ENCODE peak calls at places on chromosomes 4 and X, in ten cellular contexts. One of them, this sample, is unnamed.

GRCh38 chr4:16627999-16628398 is 270.4 kb downstream of the LDB2 start:
- DNase-seq in RCC 7860: no peak
- DNase-seq in astrocyte of the spinal cord: peak
- DNase-seq in CD4-positive, alpha-beta T cell: no peak
- DNase-seq in tibial artery: no peak
- DNase-seq in kidney tubule cell: peak
- DNase-seq in mesothelial cell of epicardium: no peak
- DNase-seq in T-helper 1 cell: no peak
- DNase-seq in HEK293T: no peak
- DNase-seq in T-helper 2 cell: no peak
- DNase-seq in this sample: no peak

GRCh38 chrX:41110801-41111625 is 25.8 kb downstream of the USP9X start:
- DNase-seq in RCC 7860: no peak
- DNase-seq in astrocyte of the spinal cord: no peak
- DNase-seq in CD4-positive, alpha-beta T cell: no peak
- DNase-seq in tibial artery: no peak
- DNase-seq in kidney tubule cell: no peak
- DNase-seq in mesothelial cell of epicardium: no peak
- DNase-seq in T-helper 1 cell: no peak
- DNase-seq in HEK293T: no peak
- DNase-seq in T-helper 2 cell: no peak
- DNase-seq in this sample: no peak

GRCh38 chr4:84971319-84971932 is 4.9 kb upstream of the WDFY3 start:
- DNase-seq in RCC 7860: peak
- DNase-seq in astrocyte of the spinal cord: peak
- DNase-seq in CD4-positive, alpha-beta T cell: no peak
- DNase-seq in tibial artery: no peak
- DNase-seq in kidney tubule cell: peak
- DNase-seq in mesothelial cell of epicardium: no peak
- DNase-seq in T-helper 1 cell: no peak
- DNase-seq in HEK293T: peak
- DNase-seq in T-helper 2 cell: no peak
- DNase-seq in this sample: no peak

GRCh38 chrX:81708506-81708905 is 506.6 kb downstream of the SH3BGRL start:
- DNase-seq in RCC 7860: peak
- DNase-seq in astrocyte of the spinal cord: no peak
- DNase-seq in CD4-positive, alpha-beta T cell: no peak
- DNase-seq in tibial artery: no peak
- DNase-seq in kidney tubule cell: no peak
- DNase-seq in mesothelial cell of epicardium: no peak
- DNase-seq in T-helper 1 cell: no peak
- DNase-seq in HEK293T: no peak
- DNase-seq in T-helper 2 cell: no peak
- DNase-seq in this sample: no peak

GRCh38 chr4:148052448-148052847 is 320.6 kb downstream of the ARHGAP10 start:
- DNase-seq in RCC 7860: no peak
- DNase-seq in astrocyte of the spinal cord: no peak
- DNase-seq in CD4-positive, alpha-beta T cell: peak
- DNase-seq in tibial artery: no peak
- DNase-seq in kidney tubule cell: no peak
- DNase-seq in mesothelial cell of epicardium: no peak
- DNase-seq in T-helper 1 cell: peak
- DNase-seq in HEK293T: no peak
- DNase-seq in T-helper 2 cell: peak
- DNase-seq in this sample: no peak

GRCh38 chr4:153501578-153501977 is 35.4 kb downstream of the TMEM131L start:
- DNase-seq in RCC 7860: no peak
- DNase-seq in astrocyte of the spinal cord: no peak
- DNase-seq in CD4-positive, alpha-beta T cell: no peak
- DNase-seq in tibial artery: no peak
- DNase-seq in kidney tubule cell: no peak
- DNase-seq in mesothelial cell of epicardium: no peak
- DNase-seq in T-helper 1 cell: no peak
- DNase-seq in HEK293T: no peak
- DNase-seq in T-helper 2 cell: no peak
- DNase-seq in this sample: no peak

GRCh38 chr4:173560896-173561295 is 30.9 kb upstream of the HAND2 start:
- DNase-seq in RCC 7860: no peak
- DNase-seq in astrocyte of the spinal cord: no peak
- DNase-seq in CD4-positive, alpha-beta T cell: no peak
- DNase-seq in tibial artery: no peak
- DNase-seq in kidney tubule cell: no peak
- DNase-seq in mesothelial cell of epicardium: no peak
- DNase-seq in T-helper 1 cell: no peak
- DNase-seq in HEK293T: no peak
- DNase-seq in T-helper 2 cell: no peak
- DNase-seq in this sample: no peak

GRCh38 chrX:150478496-150479492 is 89.6 kb upstream of the MTM1 start:
- DNase-seq in RCC 7860: no peak
- DNase-seq in astrocyte of the spinal cord: no peak
- DNase-seq in CD4-positive, alpha-beta T cell: no peak
- DNase-seq in tibial artery: no peak
- DNase-seq in kidney tubule cell: no peak
- DNase-seq in mesothelial cell of epicardium: no peak
- DNase-seq in T-helper 1 cell: no peak
- DNase-seq in HEK293T: no peak
- DNase-seq in T-helper 2 cell: no peak
- DNase-seq in this sample: no peak

GRCh38 chr4:106707776-106708603 is 328.1 kb downstream of the DKK2 start:
- DNase-seq in RCC 7860: no peak
- DNase-seq in astrocyte of the spinal cord: peak
- DNase-seq in CD4-positive, alpha-beta T cell: no peak
- DNase-seq in tibial artery: no peak
- DNase-seq in kidney tubule cell: peak
- DNase-seq in mesothelial cell of epicardium: no peak
- DNase-seq in T-helper 1 cell: no peak
- DNase-seq in HEK293T: no peak
- DNase-seq in T-helper 2 cell: no peak
- DNase-seq in this sample: no peak

GRCh38 chr4:1767058-1767769 is 25.9 kb upstream of the FGFR3 start:
- DNase-seq in RCC 7860: no peak
- DNase-seq in astrocyte of the spinal cord: no peak
- DNase-seq in CD4-positive, alpha-beta T cell: no peak
- DNase-seq in tibial artery: no peak
- DNase-seq in kidney tubule cell: no peak
- DNase-seq in mesothelial cell of epicardium: no peak
- DNase-seq in T-helper 1 cell: no peak
- DNase-seq in HEK293T: peak
- DNase-seq in T-helper 2 cell: no peak
- DNase-seq in this sample: peak

GRCh38 chr4:766559-767283 is 59.2 kb downstream of the CPLX1 start:
- DNase-seq in RCC 7860: no peak
- DNase-seq in astrocyte of the spinal cord: no peak
- DNase-seq in CD4-positive, alpha-beta T cell: no peak
- DNase-seq in tibial artery: no peak
- DNase-seq in kidney tubule cell: no peak
- DNase-seq in mesothelial cell of epicardium: no peak
- DNase-seq in T-helper 1 cell: no peak
- DNase-seq in HEK293T: no peak
- DNase-seq in T-helper 2 cell: no peak
- DNase-seq in this sample: no peak

GRCh38 chr4:72375050-72375736 is 193.8 kb downstream of the ADAMTS3 start:
- DNase-seq in RCC 7860: peak
- DNase-seq in astrocyte of the spinal cord: peak
- DNase-seq in CD4-positive, alpha-beta T cell: no peak
- DNase-seq in tibial artery: no peak
- DNase-seq in kidney tubule cell: peak
- DNase-seq in mesothelial cell of epicardium: no peak
- DNase-seq in T-helper 1 cell: no peak
- DNase-seq in HEK293T: no peak
- DNase-seq in T-helper 2 cell: no peak
- DNase-seq in this sample: no peak

GRCh38 chrX:139930923-139931645 is 1.8 kb downstream of the ATP11C start:
- DNase-seq in RCC 7860: peak
- DNase-seq in astrocyte of the spinal cord: no peak
- DNase-seq in CD4-positive, alpha-beta T cell: no peak
- DNase-seq in tibial artery: no peak
- DNase-seq in kidney tubule cell: peak
- DNase-seq in mesothelial cell of epicardium: no peak
- DNase-seq in T-helper 1 cell: no peak
- DNase-seq in HEK293T: peak
- DNase-seq in T-helper 2 cell: peak
- DNase-seq in this sample: no peak

GRCh38 chrX:150504399-150505186 is 63.8 kb upstream of the MTM1 start:
- DNase-seq in RCC 7860: no peak
- DNase-seq in astrocyte of the spinal cord: peak
- DNase-seq in CD4-positive, alpha-beta T cell: no peak
- DNase-seq in tibial artery: no peak
- DNase-seq in kidney tubule cell: peak
- DNase-seq in mesothelial cell of epicardium: no peak
- DNase-seq in T-helper 1 cell: no peak
- DNase-seq in HEK293T: no peak
- DNase-seq in T-helper 2 cell: no peak
- DNase-seq in this sample: no peak

GRCh38 chrX:16039834-16040233 is 83.5 kb upstream of the GRPR start:
- DNase-seq in RCC 7860: no peak
- DNase-seq in astrocyte of the spinal cord: no peak
- DNase-seq in CD4-positive, alpha-beta T cell: no peak
- DNase-seq in tibial artery: no peak
- DNase-seq in kidney tubule cell: no peak
- DNase-seq in mesothelial cell of epicardium: no peak
- DNase-seq in T-helper 1 cell: no peak
- DNase-seq in HEK293T: no peak
- DNase-seq in T-helper 2 cell: no peak
- DNase-seq in this sample: no peak

GRCh38 chr4:42151568-42152506 is 618 bp downstream of the BEND4 start:
- DNase-seq in RCC 7860: no peak
- DNase-seq in astrocyte of the spinal cord: no peak
- DNase-seq in CD4-positive, alpha-beta T cell: no peak
- DNase-seq in tibial artery: no peak
- DNase-seq in kidney tubule cell: no peak
- DNase-seq in mesothelial cell of epicardium: no peak
- DNase-seq in T-helper 1 cell: peak
- DNase-seq in HEK293T: peak
- DNase-seq in T-helper 2 cell: peak
- DNase-seq in this sample: peak

GRCh38 chr4:3486556-3487270 is 23.6 kb downstream of the DOK7 start:
- DNase-seq in RCC 7860: no peak
- DNase-seq in astrocyte of the spinal cord: no peak
- DNase-seq in CD4-positive, alpha-beta T cell: no peak
- DNase-seq in tibial artery: no peak
- DNase-seq in kidney tubule cell: no peak
- DNase-seq in mesothelial cell of epicardium: no peak
- DNase-seq in T-helper 1 cell: no peak
- DNase-seq in HEK293T: no peak
- DNase-seq in T-helper 2 cell: no peak
- DNase-seq in this sample: no peak

GRCh38 chr4:124265701-124266100 is 446.8 kb downstream of the ANKRD50 start:
- DNase-seq in RCC 7860: no peak
- DNase-seq in astrocyte of the spinal cord: peak
- DNase-seq in CD4-positive, alpha-beta T cell: no peak
- DNase-seq in tibial artery: no peak
- DNase-seq in kidney tubule cell: no peak
- DNase-seq in mesothelial cell of epicardium: no peak
- DNase-seq in T-helper 1 cell: no peak
- DNase-seq in HEK293T: no peak
- DNase-seq in T-helper 2 cell: no peak
- DNase-seq in this sample: no peak

GRCh38 chr4:83115000-83115399 is 471 bp upstream of the PLAC8 start:
- DNase-seq in RCC 7860: peak
- DNase-seq in astrocyte of the spinal cord: peak
- DNase-seq in CD4-positive, alpha-beta T cell: no peak
- DNase-seq in tibial artery: no peak
- DNase-seq in kidney tubule cell: peak
- DNase-seq in mesothelial cell of epicardium: no peak
- DNase-seq in T-helper 1 cell: no peak
- DNase-seq in HEK293T: no peak
- DNase-seq in T-helper 2 cell: no peak
- DNase-seq in this sample: no peak

GRCh38 chrX:133215747-133216146 is 2.4 kb downstream of the TFDP3 start:
- DNase-seq in RCC 7860: no peak
- DNase-seq in astrocyte of the spinal cord: peak
- DNase-seq in CD4-positive, alpha-beta T cell: no peak
- DNase-seq in tibial artery: no peak
- DNase-seq in kidney tubule cell: peak
- DNase-seq in mesothelial cell of epicardium: no peak
- DNase-seq in T-helper 1 cell: no peak
- DNase-seq in HEK293T: peak
- DNase-seq in T-helper 2 cell: no peak
- DNase-seq in this sample: no peak

GRCh38 chr4:98661356-98662054 is 3.1 kb upstream of the TSPAN5 start:
- DNase-seq in RCC 7860: no peak
- DNase-seq in astrocyte of the spinal cord: no peak
- DNase-seq in CD4-positive, alpha-beta T cell: no peak
- DNase-seq in tibial artery: no peak
- DNase-seq in kidney tubule cell: peak
- DNase-seq in mesothelial cell of epicardium: no peak
- DNase-seq in T-helper 1 cell: no peak
- DNase-seq in HEK293T: no peak
- DNase-seq in T-helper 2 cell: no peak
- DNase-seq in this sample: no peak

GRCh38 chrX:139287155-139287924 is 243.2 kb upstream of the F9 start:
- DNase-seq in RCC 7860: no peak
- DNase-seq in astrocyte of the spinal cord: no peak
- DNase-seq in CD4-positive, alpha-beta T cell: no peak
- DNase-seq in tibial artery: no peak
- DNase-seq in kidney tubule cell: no peak
- DNase-seq in mesothelial cell of epicardium: no peak
- DNase-seq in T-helper 1 cell: no peak
- DNase-seq in HEK293T: no peak
- DNase-seq in T-helper 2 cell: no peak
- DNase-seq in this sample: no peak

GRCh38 chr4:140240237-140240636 is 86.3 kb upstream of the MAML3 start:
- DNase-seq in RCC 7860: no peak
- DNase-seq in astrocyte of the spinal cord: no peak
- DNase-seq in CD4-positive, alpha-beta T cell: no peak
- DNase-seq in tibial artery: no peak
- DNase-seq in kidney tubule cell: no peak
- DNase-seq in mesothelial cell of epicardium: no peak
- DNase-seq in T-helper 1 cell: no peak
- DNase-seq in HEK293T: no peak
- DNase-seq in T-helper 2 cell: no peak
- DNase-seq in this sample: no peak

GRCh38 chrX:111447298-111447697 is 35.3 kb upstream of the DCX start:
- DNase-seq in RCC 7860: peak
- DNase-seq in astrocyte of the spinal cord: no peak
- DNase-seq in CD4-positive, alpha-beta T cell: no peak
- DNase-seq in tibial artery: no peak
- DNase-seq in kidney tubule cell: peak
- DNase-seq in mesothelial cell of epicardium: no peak
- DNase-seq in T-helper 1 cell: no peak
- DNase-seq in HEK293T: peak
- DNase-seq in T-helper 2 cell: no peak
- DNase-seq in this sample: no peak

GRCh38 chr4:117085185-117085701 is at the start of gene TRAM1L1:
- DNase-seq in RCC 7860: peak
- DNase-seq in astrocyte of the spinal cord: peak
- DNase-seq in CD4-positive, alpha-beta T cell: no peak
- DNase-seq in tibial artery: no peak
- DNase-seq in kidney tubule cell: peak
- DNase-seq in mesothelial cell of epicardium: peak
- DNase-seq in T-helper 1 cell: no peak
- DNase-seq in HEK293T: peak
- DNase-seq in T-helper 2 cell: no peak
- DNase-seq in this sample: peak